ENCODE peak calls at places on chromosomes 12 and 14, in nine cellular contexts. One of them, this sample, is unnamed.
A peak's percentile ranks its signal among the peaks of the same experiment; 100 is the strongest.

GRCh38 chr12:91566328-91567099 is 383.9 kb upstream of the DCN start:
- DNase-seq in GM23248: no peak
- DNase-seq in upper lobe of right lung: no peak
- DNase-seq in right cardiac atrium: no peak
- DNase-seq in tibial artery: no peak
- DNase-seq in A673: no peak
- DNase-seq in adrenal gland: no peak
- DNase-seq in aorta: no peak
- DNase-seq in A549: no peak
- DNase-seq in this sample: no peak

GRCh38 chr14:63551338-63551737 is 8.2 kb upstream of the PPP2R5E start:
- DNase-seq in GM23248: peak; percentile 65
- DNase-seq in upper lobe of right lung: no peak
- DNase-seq in right cardiac atrium: no peak
- DNase-seq in tibial artery: no peak
- DNase-seq in A673: no peak
- DNase-seq in adrenal gland: peak; percentile 6
- DNase-seq in aorta: no peak
- DNase-seq in A549: no peak
- DNase-seq in this sample: no peak

GRCh38 chr12:12333407-12333831 is 16.6 kb downstream of the MANSC1 start:
- DNase-seq in GM23248: no peak
- DNase-seq in upper lobe of right lung: no peak
- DNase-seq in right cardiac atrium: no peak
- DNase-seq in tibial artery: no peak
- DNase-seq in A673: peak; percentile 77
- DNase-seq in adrenal gland: no peak
- DNase-seq in aorta: no peak
- DNase-seq in A549: no peak
- DNase-seq in this sample: peak; percentile 69

GRCh38 chr14:78018283-78018682 is 151.9 kb upstream of the NRXN3 start:
- DNase-seq in GM23248: no peak
- DNase-seq in upper lobe of right lung: no peak
- DNase-seq in right cardiac atrium: no peak
- DNase-seq in tibial artery: no peak
- DNase-seq in A673: no peak
- DNase-seq in adrenal gland: no peak
- DNase-seq in aorta: no peak
- DNase-seq in A549: no peak
- DNase-seq in this sample: no peak

GRCh38 chr12:26149963-26150362 is 25.1 kb upstream of the BHLHE41 start:
- DNase-seq in GM23248: no peak
- DNase-seq in upper lobe of right lung: no peak
- DNase-seq in right cardiac atrium: no peak
- DNase-seq in tibial artery: no peak
- DNase-seq in A673: no peak
- DNase-seq in adrenal gland: no peak
- DNase-seq in aorta: no peak
- DNase-seq in A549: no peak
- DNase-seq in this sample: no peak

GRCh38 chr14:55877942-55878341 is 240.3 kb upstream of the PELI2 start:
- DNase-seq in GM23248: peak; percentile 47
- DNase-seq in upper lobe of right lung: no peak
- DNase-seq in right cardiac atrium: peak; percentile 54
- DNase-seq in tibial artery: no peak
- DNase-seq in A673: no peak
- DNase-seq in adrenal gland: no peak
- DNase-seq in aorta: no peak
- DNase-seq in A549: no peak
- DNase-seq in this sample: no peak

GRCh38 chr12:104297477-104298113 is 5.9 kb upstream of the EID3 start:
- DNase-seq in GM23248: no peak
- DNase-seq in upper lobe of right lung: no peak
- DNase-seq in right cardiac atrium: no peak
- DNase-seq in tibial artery: no peak
- DNase-seq in A673: no peak
- DNase-seq in adrenal gland: no peak
- DNase-seq in aorta: no peak
- DNase-seq in A549: peak; percentile 60
- DNase-seq in this sample: no peak

GRCh38 chr12:48883305-48884171 is 17.9 kb upstream of the RND1 start:
- DNase-seq in GM23248: no peak
- DNase-seq in upper lobe of right lung: no peak
- DNase-seq in right cardiac atrium: no peak
- DNase-seq in tibial artery: no peak
- DNase-seq in A673: peak; percentile 34
- DNase-seq in adrenal gland: no peak
- DNase-seq in aorta: peak; percentile 57
- DNase-seq in A549: peak; percentile 90
- DNase-seq in this sample: no peak

GRCh38 chr12:13124661-13125505 is 21.4 kb upstream of the GSG1 start:
- DNase-seq in GM23248: peak; percentile 50
- DNase-seq in upper lobe of right lung: no peak
- DNase-seq in right cardiac atrium: no peak
- DNase-seq in tibial artery: no peak
- DNase-seq in A673: peak; percentile 26
- DNase-seq in adrenal gland: no peak
- DNase-seq in aorta: no peak
- DNase-seq in A549: peak; percentile 59
- DNase-seq in this sample: no peak

DNA sequence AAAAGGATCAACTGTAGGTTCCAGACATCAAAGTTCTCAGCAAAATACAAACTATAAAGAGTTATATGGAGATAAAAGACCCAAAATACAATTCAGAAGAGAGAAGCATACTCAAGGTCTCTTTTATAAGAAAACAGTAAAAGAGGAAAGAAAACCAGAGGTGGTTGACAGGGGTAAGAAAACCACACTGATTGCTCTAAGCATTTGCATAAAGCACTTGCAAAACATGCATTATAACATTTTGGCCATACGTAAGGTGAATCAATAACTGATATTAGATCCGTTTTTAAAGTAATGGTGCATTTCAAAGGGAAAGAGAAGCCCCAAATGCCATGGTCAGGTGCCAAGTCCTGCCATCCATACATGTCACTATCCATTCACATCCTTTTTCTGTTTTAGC is 5.9 kb downstream of the DDHD1 start:
- DNase-seq in GM23248: no peak
- DNase-seq in upper lobe of right lung: no peak
- DNase-seq in right cardiac atrium: no peak
- DNase-seq in tibial artery: no peak
- DNase-seq in A673: no peak
- DNase-seq in adrenal gland: no peak
- DNase-seq in aorta: no peak
- DNase-seq in A549: no peak
- DNase-seq in this sample: no peak
- H3K4me1 ChIP-seq in GM23248: peaks cover 9% of the 10 kb centered on the region
- H3K4me1 ChIP-seq in upper lobe of right lung: peaks cover 20% of the 10 kb centered on the region
- H3K4me1 ChIP-seq in right cardiac atrium: no peaks in the 10 kb centered on the region
- H3K4me1 ChIP-seq in tibial artery: peaks cover 20% of the 10 kb centered on the region
- H3K4me1 ChIP-seq in A673: peaks cover 14% of the 10 kb centered on the region
- H3K4me1 ChIP-seq in adrenal gland: no peaks in the 10 kb centered on the region
- H3K4me1 ChIP-seq in aorta: no peaks in the 10 kb centered on the region
- H3K4me1 ChIP-seq in A549: peaks cover 8% of the 10 kb centered on the region
- H3K4me1 ChIP-seq in this sample: peaks cover 6% of the 10 kb centered on the region

GRCh38 chr14:72521968-72522741 is 371.7 kb downstream of the DPF3 start:
- DNase-seq in GM23248: peak; percentile 37
- DNase-seq in upper lobe of right lung: no peak
- DNase-seq in right cardiac atrium: no peak
- DNase-seq in tibial artery: no peak
- DNase-seq in A673: no peak
- DNase-seq in adrenal gland: no peak
- DNase-seq in aorta: no peak
- DNase-seq in A549: no peak
- DNase-seq in this sample: no peak
- H3K4me1 ChIP-seq in GM23248: peaks cover 60% of the 10 kb centered on the region
- H3K4me1 ChIP-seq in upper lobe of right lung: peaks cover 26% of the 10 kb centered on the region
- H3K4me1 ChIP-seq in right cardiac atrium: no peaks in the 10 kb centered on the region
- H3K4me1 ChIP-seq in tibial artery: peaks cover 12% of the 10 kb centered on the region
- H3K4me1 ChIP-seq in A673: peaks cover 5% of the 10 kb centered on the region
- H3K4me1 ChIP-seq in adrenal gland: no peaks in the 10 kb centered on the region
- H3K4me1 ChIP-seq in aorta: peaks cover 1% of the 10 kb centered on the region
- H3K4me1 ChIP-seq in A549: no peaks in the 10 kb centered on the region
- H3K4me1 ChIP-seq in this sample: no peaks in the 10 kb centered on the region

GRCh38 chr12:124861898-124862676 is 1.6 kb downstream of the SCARB1 start:
- DNase-seq in GM23248: no peak
- DNase-seq in upper lobe of right lung: no peak
- DNase-seq in right cardiac atrium: no peak
- DNase-seq in tibial artery: no peak
- DNase-seq in A673: no peak
- DNase-seq in adrenal gland: no peak
- DNase-seq in aorta: no peak
- DNase-seq in A549: no peak
- DNase-seq in this sample: no peak
- H3K4me1 ChIP-seq in GM23248: no peaks in the 10 kb centered on the region
- H3K4me1 ChIP-seq in upper lobe of right lung: peaks cover 12% of the 10 kb centered on the region
- H3K4me1 ChIP-seq in right cardiac atrium: peaks cover 3% of the 10 kb centered on the region
- H3K4me1 ChIP-seq in tibial artery: peaks cover 24% of the 10 kb centered on the region
- H3K4me1 ChIP-seq in A673: peaks cover 21% of the 10 kb centered on the region
- H3K4me1 ChIP-seq in adrenal gland: peaks cover 29% of the 10 kb centered on the region
- H3K4me1 ChIP-seq in aorta: no peaks in the 10 kb centered on the region
- H3K4me1 ChIP-seq in A549: peaks cover 28% of the 10 kb centered on the region
- H3K4me1 ChIP-seq in this sample: peaks cover 28% of the 10 kb centered on the region

GRCh38 chr14:68495638-68496114 is 297.2 kb downstream of the ZFP36L1 start:
- DNase-seq in GM23248: no peak
- DNase-seq in upper lobe of right lung: no peak
- DNase-seq in right cardiac atrium: no peak
- DNase-seq in tibial artery: no peak
- DNase-seq in A673: no peak
- DNase-seq in adrenal gland: peak; percentile 14
- DNase-seq in aorta: no peak
- DNase-seq in A549: no peak
- DNase-seq in this sample: no peak
- H3K4me1 ChIP-seq in GM23248: no peaks in the 10 kb centered on the region
- H3K4me1 ChIP-seq in upper lobe of right lung: no peaks in the 10 kb centered on the region
- H3K4me1 ChIP-seq in right cardiac atrium: no peaks in the 10 kb centered on the region
- H3K4me1 ChIP-seq in tibial artery: no peaks in the 10 kb centered on the region
- H3K4me1 ChIP-seq in A673: peaks cover 4% of the 10 kb centered on the region
- H3K4me1 ChIP-seq in adrenal gland: no peaks in the 10 kb centered on the region
- H3K4me1 ChIP-seq in aorta: no peaks in the 10 kb centered on the region
- H3K4me1 ChIP-seq in A549: peaks cover 7% of the 10 kb centered on the region
- H3K4me1 ChIP-seq in this sample: no peaks in the 10 kb centered on the region

DNA sequence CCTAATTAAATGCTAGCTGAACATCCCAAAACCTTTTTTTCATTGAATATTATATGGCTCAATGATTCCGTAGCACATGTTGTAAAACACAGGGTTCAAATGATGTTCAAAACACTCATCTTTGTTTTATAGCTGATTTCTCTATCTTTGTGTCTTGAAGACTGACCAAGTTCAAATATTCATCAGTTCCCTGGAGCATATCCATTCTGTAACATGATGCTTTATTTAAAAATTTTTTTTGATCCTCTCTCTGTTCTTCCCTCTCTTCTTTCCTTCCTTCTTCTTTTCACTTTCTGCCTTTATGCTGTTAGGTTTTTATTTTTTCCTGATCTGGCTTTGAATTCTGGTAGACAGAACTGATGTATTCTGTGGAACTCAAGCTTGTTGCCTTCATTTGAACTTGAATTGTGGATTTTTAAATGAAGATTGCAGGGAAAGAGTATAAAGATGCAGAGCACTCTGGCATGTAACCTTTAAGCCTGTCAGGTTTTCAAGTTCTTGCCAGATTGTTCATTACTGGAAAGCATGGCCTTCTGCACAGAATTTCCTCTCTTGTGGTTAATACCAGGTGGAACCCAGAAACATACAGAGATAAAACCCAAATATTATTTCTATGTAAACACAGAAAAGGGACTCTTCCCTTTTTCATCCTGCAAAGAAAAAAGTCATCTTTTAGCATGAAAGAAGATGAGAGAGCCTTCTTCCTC is 39.5 kb downstream of the PROX2 start:
- DNase-seq in GM23248: peak; percentile 34
- DNase-seq in upper lobe of right lung: no peak
- DNase-seq in right cardiac atrium: no peak
- DNase-seq in tibial artery: no peak
- DNase-seq in A673: no peak
- DNase-seq in adrenal gland: no peak
- DNase-seq in aorta: no peak
- DNase-seq in A549: no peak
- DNase-seq in this sample: no peak
- H3K4me1 ChIP-seq in GM23248: peaks cover 18% of the 10 kb centered on the region
- H3K4me1 ChIP-seq in upper lobe of right lung: peaks cover 15% of the 10 kb centered on the region
- H3K4me1 ChIP-seq in right cardiac atrium: no peaks in the 10 kb centered on the region
- H3K4me1 ChIP-seq in tibial artery: no peaks in the 10 kb centered on the region
- H3K4me1 ChIP-seq in A673: no peaks in the 10 kb centered on the region
- H3K4me1 ChIP-seq in adrenal gland: peaks cover 4% of the 10 kb centered on the region
- H3K4me1 ChIP-seq in aorta: no peaks in the 10 kb centered on the region
- H3K4me1 ChIP-seq in A549: no peaks in the 10 kb centered on the region
- H3K4me1 ChIP-seq in this sample: no peaks in the 10 kb centered on the region